ENCODE peak calls at places on chromosomes 4 and X, in seven cellular contexts. One of them, this sample, is unnamed.

GRCh38 chrX:131621650-131622049 is 77.8 kb downstream of the OR13H1 start:
- DNase-seq in activated T-helper 1 cell treated with anti-CD3 and anti-CD28 coated beads, Interleukin-2, amount 50 U/mL, for 16 hours: no peak
- DNase-seq in uterus: no peak
- DNase-seq in NCI-H1092 treated with DMSO at 0.1 percent for 48 hours: no peak
- DNase-seq in A549: no peak
- DNase-seq in stimulated activated CD8-positive, alpha-beta memory T cell treated with anti-CD3 and anti-CD28 coated beads, Interleukin-4, amount 100 ng/mL, for 24 hours: no peak
- DNase-seq in activated CD4-positive, alpha-beta T cell treated with anti-CD3 and anti-CD28 coated beads, Interleukin-2, amount 10 ng/mL, durations not matched to agents 7 days and 5 days: no peak
- DNase-seq in this sample: no peak

GRCh38 chr4:168275836-168276235 is 42.7 kb downstream of the DDX60 start:
- DNase-seq in NCI-H1092 treated with DMSO at 0.1 percent for 48 hours: no peak
- DNase-seq in uterus: no peak
- DNase-seq in stimulated activated CD8-positive, alpha-beta memory T cell treated with anti-CD3 and anti-CD28 coated beads, Interleukin-4, amount 100 ng/mL, for 24 hours: no peak
- DNase-seq in A549: no peak
- DNase-seq in activated CD4-positive, alpha-beta T cell treated with anti-CD3 and anti-CD28 coated beads, Interleukin-2, amount 10 ng/mL, durations not matched to agents 7 days and 5 days: no peak
- DNase-seq in activated T-helper 1 cell treated with anti-CD3 and anti-CD28 coated beads, Interleukin-2, amount 50 U/mL, for 16 hours: no peak
- DNase-seq in this sample: no peak

GRCh38 chr4:166366012-166366411 is 493.0 kb downstream of the TLL1 start:
- DNase-seq in activated CD4-positive, alpha-beta T cell treated with anti-CD3 and anti-CD28 coated beads, Interleukin-2, amount 10 ng/mL, durations not matched to agents 7 days and 5 days: no peak
- DNase-seq in stimulated activated CD8-positive, alpha-beta memory T cell treated with anti-CD3 and anti-CD28 coated beads, Interleukin-4, amount 100 ng/mL, for 24 hours: no peak
- DNase-seq in activated T-helper 1 cell treated with anti-CD3 and anti-CD28 coated beads, Interleukin-2, amount 50 U/mL, for 16 hours: no peak
- DNase-seq in NCI-H1092 treated with DMSO at 0.1 percent for 48 hours: no peak
- DNase-seq in uterus: no peak
- DNase-seq in A549: no peak
- DNase-seq in this sample: no peak

GRCh38 chr4:40858946-40859345 is 109.2 kb downstream of the NSUN7 start:
- DNase-seq in activated CD4-positive, alpha-beta T cell treated with anti-CD3 and anti-CD28 coated beads, Interleukin-2, amount 10 ng/mL, durations not matched to agents 7 days and 5 days: no peak
- DNase-seq in activated T-helper 1 cell treated with anti-CD3 and anti-CD28 coated beads, Interleukin-2, amount 50 U/mL, for 16 hours: no peak
- DNase-seq in stimulated activated CD8-positive, alpha-beta memory T cell treated with anti-CD3 and anti-CD28 coated beads, Interleukin-4, amount 100 ng/mL, for 24 hours: no peak
- DNase-seq in A549: no peak
- DNase-seq in uterus: no peak
- DNase-seq in NCI-H1092 treated with DMSO at 0.1 percent for 48 hours: peak
- DNase-seq in this sample: no peak

GRCh38 chr4:101140228-101140627 is 207.1 kb downstream of the PPP3CA start:
- DNase-seq in stimulated activated CD8-positive, alpha-beta memory T cell treated with anti-CD3 and anti-CD28 coated beads, Interleukin-4, amount 100 ng/mL, for 24 hours: no peak
- DNase-seq in activated T-helper 1 cell treated with anti-CD3 and anti-CD28 coated beads, Interleukin-2, amount 50 U/mL, for 16 hours: no peak
- DNase-seq in activated CD4-positive, alpha-beta T cell treated with anti-CD3 and anti-CD28 coated beads, Interleukin-2, amount 10 ng/mL, durations not matched to agents 7 days and 5 days: no peak
- DNase-seq in NCI-H1092 treated with DMSO at 0.1 percent for 48 hours: no peak
- DNase-seq in A549: peak
- DNase-seq in uterus: no peak
- DNase-seq in this sample: no peak

GRCh38 chrX:107135076-107135964 is 16.7 kb upstream of the RBM41 start:
- DNase-seq in NCI-H1092 treated with DMSO at 0.1 percent for 48 hours: no peak
- DNase-seq in activated T-helper 1 cell treated with anti-CD3 and anti-CD28 coated beads, Interleukin-2, amount 50 U/mL, for 16 hours: no peak
- DNase-seq in activated CD4-positive, alpha-beta T cell treated with anti-CD3 and anti-CD28 coated beads, Interleukin-2, amount 10 ng/mL, durations not matched to agents 7 days and 5 days: peak
- DNase-seq in stimulated activated CD8-positive, alpha-beta memory T cell treated with anti-CD3 and anti-CD28 coated beads, Interleukin-4, amount 100 ng/mL, for 24 hours: no peak
- DNase-seq in uterus: no peak
- DNase-seq in A549: peak
- DNase-seq in this sample: no peak

GRCh38 chr4:148986951-148987350 is 544.7 kb upstream of the NR3C2 start:
- DNase-seq in NCI-H1092 treated with DMSO at 0.1 percent for 48 hours: no peak
- DNase-seq in activated T-helper 1 cell treated with anti-CD3 and anti-CD28 coated beads, Interleukin-2, amount 50 U/mL, for 16 hours: no peak
- DNase-seq in uterus: no peak
- DNase-seq in stimulated activated CD8-positive, alpha-beta memory T cell treated with anti-CD3 and anti-CD28 coated beads, Interleukin-4, amount 100 ng/mL, for 24 hours: no peak
- DNase-seq in activated CD4-positive, alpha-beta T cell treated with anti-CD3 and anti-CD28 coated beads, Interleukin-2, amount 10 ng/mL, durations not matched to agents 7 days and 5 days: no peak
- DNase-seq in A549: no peak
- DNase-seq in this sample: peak

GRCh38 chr4:6549890-6550620 is 24.9 kb upstream of the MAN2B2 start:
- DNase-seq in uterus: no peak
- DNase-seq in NCI-H1092 treated with DMSO at 0.1 percent for 48 hours: no peak
- DNase-seq in activated T-helper 1 cell treated with anti-CD3 and anti-CD28 coated beads, Interleukin-2, amount 50 U/mL, for 16 hours: no peak
- DNase-seq in A549: no peak
- DNase-seq in stimulated activated CD8-positive, alpha-beta memory T cell treated with anti-CD3 and anti-CD28 coated beads, Interleukin-4, amount 100 ng/mL, for 24 hours: no peak
- DNase-seq in activated CD4-positive, alpha-beta T cell treated with anti-CD3 and anti-CD28 coated beads, Interleukin-2, amount 10 ng/mL, durations not matched to agents 7 days and 5 days: no peak
- DNase-seq in this sample: no peak

GRCh38 chrX:2458309-2458708 is 42.5 kb downstream of the DHRSX start:
- DNase-seq in activated T-helper 1 cell treated with anti-CD3 and anti-CD28 coated beads, Interleukin-2, amount 50 U/mL, for 16 hours: no peak
- DNase-seq in NCI-H1092 treated with DMSO at 0.1 percent for 48 hours: no peak
- DNase-seq in stimulated activated CD8-positive, alpha-beta memory T cell treated with anti-CD3 and anti-CD28 coated beads, Interleukin-4, amount 100 ng/mL, for 24 hours: no peak
- DNase-seq in A549: no peak
- DNase-seq in uterus: no peak
- DNase-seq in activated CD4-positive, alpha-beta T cell treated with anti-CD3 and anti-CD28 coated beads, Interleukin-2, amount 10 ng/mL, durations not matched to agents 7 days and 5 days: no peak
- DNase-seq in this sample: no peak

GRCh38 chr4:150708004-150708403 is 126.1 kb downstream of the MAB21L2 start:
- DNase-seq in NCI-H1092 treated with DMSO at 0.1 percent for 48 hours: no peak
- DNase-seq in activated CD4-positive, alpha-beta T cell treated with anti-CD3 and anti-CD28 coated beads, Interleukin-2, amount 10 ng/mL, durations not matched to agents 7 days and 5 days: no peak
- DNase-seq in uterus: no peak
- DNase-seq in activated T-helper 1 cell treated with anti-CD3 and anti-CD28 coated beads, Interleukin-2, amount 50 U/mL, for 16 hours: no peak
- DNase-seq in stimulated activated CD8-positive, alpha-beta memory T cell treated with anti-CD3 and anti-CD28 coated beads, Interleukin-4, amount 100 ng/mL, for 24 hours: no peak
- DNase-seq in A549: no peak
- DNase-seq in this sample: no peak

GRCh38 chrX:11371106-11371505 is 77.9 kb downstream of the AMELX start:
- DNase-seq in activated T-helper 1 cell treated with anti-CD3 and anti-CD28 coated beads, Interleukin-2, amount 50 U/mL, for 16 hours: no peak
- DNase-seq in A549: no peak
- DNase-seq in activated CD4-positive, alpha-beta T cell treated with anti-CD3 and anti-CD28 coated beads, Interleukin-2, amount 10 ng/mL, durations not matched to agents 7 days and 5 days: no peak
- DNase-seq in uterus: no peak
- DNase-seq in stimulated activated CD8-positive, alpha-beta memory T cell treated with anti-CD3 and anti-CD28 coated beads, Interleukin-4, amount 100 ng/mL, for 24 hours: no peak
- DNase-seq in NCI-H1092 treated with DMSO at 0.1 percent for 48 hours: no peak
- DNase-seq in this sample: no peak

GRCh38 chr4:169249214-169249973 is 21.4 kb downstream of the SH3RF1 start:
- DNase-seq in activated CD4-positive, alpha-beta T cell treated with anti-CD3 and anti-CD28 coated beads, Interleukin-2, amount 10 ng/mL, durations not matched to agents 7 days and 5 days: no peak
- DNase-seq in NCI-H1092 treated with DMSO at 0.1 percent for 48 hours: no peak
- DNase-seq in A549: peak
- DNase-seq in activated T-helper 1 cell treated with anti-CD3 and anti-CD28 coated beads, Interleukin-2, amount 50 U/mL, for 16 hours: no peak
- DNase-seq in uterus: no peak
- DNase-seq in stimulated activated CD8-positive, alpha-beta memory T cell treated with anti-CD3 and anti-CD28 coated beads, Interleukin-4, amount 100 ng/mL, for 24 hours: no peak
- DNase-seq in this sample: no peak

GRCh38 chr4:86847576-86847975 is 1.6 kb downstream of the SLC10A6 start:
- DNase-seq in activated T-helper 1 cell treated with anti-CD3 and anti-CD28 coated beads, Interleukin-2, amount 50 U/mL, for 16 hours: no peak
- DNase-seq in NCI-H1092 treated with DMSO at 0.1 percent for 48 hours: no peak
- DNase-seq in A549: no peak
- DNase-seq in activated CD4-positive, alpha-beta T cell treated with anti-CD3 and anti-CD28 coated beads, Interleukin-2, amount 10 ng/mL, durations not matched to agents 7 days and 5 days: no peak
- DNase-seq in stimulated activated CD8-positive, alpha-beta memory T cell treated with anti-CD3 and anti-CD28 coated beads, Interleukin-4, amount 100 ng/mL, for 24 hours: no peak
- DNase-seq in uterus: no peak
- DNase-seq in this sample: no peak

GRCh38 chrX:70196961-70197805 is 19.9 kb downstream of the DGAT2L6 start:
- DNase-seq in uterus: peak
- DNase-seq in activated T-helper 1 cell treated with anti-CD3 and anti-CD28 coated beads, Interleukin-2, amount 50 U/mL, for 16 hours: peak
- DNase-seq in A549: peak
- DNase-seq in stimulated activated CD8-positive, alpha-beta memory T cell treated with anti-CD3 and anti-CD28 coated beads, Interleukin-4, amount 100 ng/mL, for 24 hours: peak
- DNase-seq in NCI-H1092 treated with DMSO at 0.1 percent for 48 hours: peak
- DNase-seq in activated CD4-positive, alpha-beta T cell treated with anti-CD3 and anti-CD28 coated beads, Interleukin-2, amount 10 ng/mL, durations not matched to agents 7 days and 5 days: peak
- DNase-seq in this sample: no peak

GRCh38 chrX:37697169-37697760 is 11.7 kb downstream of the XK start:
- DNase-seq in activated CD4-positive, alpha-beta T cell treated with anti-CD3 and anti-CD28 coated beads, Interleukin-2, amount 10 ng/mL, durations not matched to agents 7 days and 5 days: no peak
- DNase-seq in NCI-H1092 treated with DMSO at 0.1 percent for 48 hours: no peak
- DNase-seq in activated T-helper 1 cell treated with anti-CD3 and anti-CD28 coated beads, Interleukin-2, amount 50 U/mL, for 16 hours: no peak
- DNase-seq in uterus: no peak
- DNase-seq in A549: no peak
- DNase-seq in stimulated activated CD8-positive, alpha-beta memory T cell treated with anti-CD3 and anti-CD28 coated beads, Interleukin-4, amount 100 ng/mL, for 24 hours: no peak
- DNase-seq in this sample: no peak

GRCh38 chr4:36094995-36095394 is 149.3 kb downstream of the ARAP2 start:
- DNase-seq in A549: no peak
- DNase-seq in uterus: no peak
- DNase-seq in NCI-H1092 treated with DMSO at 0.1 percent for 48 hours: no peak
- DNase-seq in stimulated activated CD8-positive, alpha-beta memory T cell treated with anti-CD3 and anti-CD28 coated beads, Interleukin-4, amount 100 ng/mL, for 24 hours: no peak
- DNase-seq in activated T-helper 1 cell treated with anti-CD3 and anti-CD28 coated beads, Interleukin-2, amount 50 U/mL, for 16 hours: no peak
- DNase-seq in activated CD4-positive, alpha-beta T cell treated with anti-CD3 and anti-CD28 coated beads, Interleukin-2, amount 10 ng/mL, durations not matched to agents 7 days and 5 days: no peak
- DNase-seq in this sample: no peak

GRCh38 chr4:123481034-123481433 is 84.4 kb downstream of the SPRY1 start:
- DNase-seq in uterus: no peak
- DNase-seq in stimulated activated CD8-positive, alpha-beta memory T cell treated with anti-CD3 and anti-CD28 coated beads, Interleukin-4, amount 100 ng/mL, for 24 hours: no peak
- DNase-seq in A549: peak
- DNase-seq in activated T-helper 1 cell treated with anti-CD3 and anti-CD28 coated beads, Interleukin-2, amount 50 U/mL, for 16 hours: no peak
- DNase-seq in activated CD4-positive, alpha-beta T cell treated with anti-CD3 and anti-CD28 coated beads, Interleukin-2, amount 10 ng/mL, durations not matched to agents 7 days and 5 days: no peak
- DNase-seq in NCI-H1092 treated with DMSO at 0.1 percent for 48 hours: no peak
- DNase-seq in this sample: no peak